ENCODE peak calls at places on chromosome 10, in six cellular contexts. One of them, this sample, is unnamed.

GRCh38 chr10:19828278-19829049 is 12.2 kb downstream of the PLXDC2 start:
- DNase-seq in esophagus squamous epithelium: no peak
- DNase-seq in prostate gland: no peak
- DNase-seq in dorsolateral prefrontal cortex: no peak
- DNase-seq in testis: no peak
- DNase-seq in progenitor cell of endocrine pancreas: no peak
- DNase-seq in this sample: no peak

GRCh38 chr10:1168763-1169162 is 112.6 kb downstream of the WDR37 start:
- DNase-seq in esophagus squamous epithelium: no peak
- DNase-seq in prostate gland: no peak
- DNase-seq in dorsolateral prefrontal cortex: peak; percentile 2
- DNase-seq in testis: no peak
- DNase-seq in progenitor cell of endocrine pancreas: no peak
- DNase-seq in this sample: no peak

GRCh38 chr10:100730739-100731602 is 14.4 kb upstream of the PAX2 start:
- DNase-seq in esophagus squamous epithelium: no peak
- DNase-seq in prostate gland: no peak
- DNase-seq in dorsolateral prefrontal cortex: no peak
- DNase-seq in testis: peak; percentile 44
- DNase-seq in progenitor cell of endocrine pancreas: no peak
- DNase-seq in this sample: peak; percentile 70

GRCh38 chr10:71267508-71268240 is 51.4 kb upstream of the SLC29A3 start:
- DNase-seq in esophagus squamous epithelium: no peak
- DNase-seq in prostate gland: no peak
- DNase-seq in dorsolateral prefrontal cortex: no peak
- DNase-seq in testis: no peak
- DNase-seq in progenitor cell of endocrine pancreas: no peak
- DNase-seq in this sample: no peak

GRCh38 chr10:29256019-29256418 is 32.9 kb upstream of the LYZL1 start:
- DNase-seq in esophagus squamous epithelium: no peak
- DNase-seq in prostate gland: no peak
- DNase-seq in dorsolateral prefrontal cortex: no peak
- DNase-seq in testis: no peak
- DNase-seq in progenitor cell of endocrine pancreas: no peak
- DNase-seq in this sample: no peak

GRCh38 chr10:48523212-48523819 is 81.6 kb downstream of the ARHGAP22 start:
- DNase-seq in esophagus squamous epithelium: no peak
- DNase-seq in prostate gland: no peak
- DNase-seq in dorsolateral prefrontal cortex: no peak
- DNase-seq in testis: peak; percentile 71
- DNase-seq in progenitor cell of endocrine pancreas: no peak
- DNase-seq in this sample: peak; percentile 50

GRCh38 chr10:102413053-102413705 is 5.4 kb downstream of the PSD start:
- DNase-seq in esophagus squamous epithelium: no peak
- DNase-seq in prostate gland: no peak
- DNase-seq in dorsolateral prefrontal cortex: no peak
- DNase-seq in testis: no peak
- DNase-seq in progenitor cell of endocrine pancreas: no peak
- DNase-seq in this sample: peak; percentile 31

GRCh38 chr10:116868722-116869121 is 19.4 kb downstream of the ENO4 start:
- DNase-seq in esophagus squamous epithelium: no peak
- DNase-seq in prostate gland: no peak
- DNase-seq in dorsolateral prefrontal cortex: no peak
- DNase-seq in testis: no peak
- DNase-seq in progenitor cell of endocrine pancreas: no peak
- DNase-seq in this sample: no peak

GRCh38 chr10:129949411-129950335 is 14.4 kb downstream of the EBF3 start:
- DNase-seq in esophagus squamous epithelium: no peak
- DNase-seq in prostate gland: no peak
- DNase-seq in dorsolateral prefrontal cortex: peak; percentile 25
- DNase-seq in testis: no peak
- DNase-seq in progenitor cell of endocrine pancreas: no peak
- DNase-seq in this sample: peak; percentile 65

GRCh38 chr10:19659920-19660655 is 156.1 kb upstream of the PLXDC2 start:
- DNase-seq in esophagus squamous epithelium: no peak
- DNase-seq in prostate gland: no peak
- DNase-seq in dorsolateral prefrontal cortex: no peak
- DNase-seq in testis: no peak
- DNase-seq in progenitor cell of endocrine pancreas: no peak
- DNase-seq in this sample: no peak

GRCh38 chr10:25999295-25999981 is 65.4 kb downstream of the MYO3A start:
- DNase-seq in esophagus squamous epithelium: no peak
- DNase-seq in prostate gland: no peak
- DNase-seq in dorsolateral prefrontal cortex: no peak
- DNase-seq in testis: no peak
- DNase-seq in progenitor cell of endocrine pancreas: no peak
- DNase-seq in this sample: no peak

GRCh38 chr10:116101616-116102015 is 171.4 kb downstream of the GFRA1 start:
- DNase-seq in esophagus squamous epithelium: no peak
- DNase-seq in prostate gland: no peak
- DNase-seq in dorsolateral prefrontal cortex: no peak
- DNase-seq in testis: no peak
- DNase-seq in progenitor cell of endocrine pancreas: no peak
- DNase-seq in this sample: no peak

GRCh38 chr10:100890141-100890695 is 22.5 kb upstream of the SLF2 start:
- DNase-seq in esophagus squamous epithelium: no peak
- DNase-seq in prostate gland: no peak
- DNase-seq in dorsolateral prefrontal cortex: no peak
- DNase-seq in testis: no peak
- DNase-seq in progenitor cell of endocrine pancreas: no peak
- DNase-seq in this sample: no peak

GRCh38 chr10:114547466-114547865 is 110.6 kb downstream of the ABLIM1 start:
- DNase-seq in esophagus squamous epithelium: no peak
- DNase-seq in prostate gland: no peak
- DNase-seq in dorsolateral prefrontal cortex: no peak
- DNase-seq in testis: no peak
- DNase-seq in progenitor cell of endocrine pancreas: no peak
- DNase-seq in this sample: no peak

GRCh38 chr10:60490013-60490412 is 100.3 kb upstream of the ANK3 start:
- DNase-seq in esophagus squamous epithelium: no peak
- DNase-seq in prostate gland: peak; percentile 18
- DNase-seq in dorsolateral prefrontal cortex: no peak
- DNase-seq in testis: no peak
- DNase-seq in progenitor cell of endocrine pancreas: no peak
- DNase-seq in this sample: no peak

GRCh38 chr10:9848278-9848677 is 1169.4 kb upstream of the CELF2 start:
- DNase-seq in esophagus squamous epithelium: no peak
- DNase-seq in prostate gland: no peak
- DNase-seq in dorsolateral prefrontal cortex: no peak
- DNase-seq in testis: no peak
- DNase-seq in progenitor cell of endocrine pancreas: no peak
- DNase-seq in this sample: no peak

GRCh38 chr10:85612833-85613232 is 753.8 kb downstream of the GRID1 start:
- DNase-seq in esophagus squamous epithelium: no peak
- DNase-seq in prostate gland: no peak
- DNase-seq in dorsolateral prefrontal cortex: no peak
- DNase-seq in testis: no peak
- DNase-seq in progenitor cell of endocrine pancreas: no peak
- DNase-seq in this sample: no peak

GRCh38 chr10:14648042-14648765 is 126.5 kb downstream of the FAM107B start:
- DNase-seq in esophagus squamous epithelium: peak; percentile 9
- DNase-seq in prostate gland: peak; percentile 25
- DNase-seq in dorsolateral prefrontal cortex: peak; percentile 53
- DNase-seq in testis: peak; percentile 37
- DNase-seq in progenitor cell of endocrine pancreas: peak; percentile 14
- DNase-seq in this sample: peak; percentile 17

GRCh38 chr10:52391927-52392602 is 78.0 kb downstream of the DKK1 start:
- DNase-seq in esophagus squamous epithelium: no peak
- DNase-seq in prostate gland: no peak
- DNase-seq in dorsolateral prefrontal cortex: no peak
- DNase-seq in testis: no peak
- DNase-seq in progenitor cell of endocrine pancreas: no peak
- DNase-seq in this sample: no peak

GRCh38 chr10:117226813-117227451 is 14.0 kb upstream of the SLC18A2 start:
- DNase-seq in esophagus squamous epithelium: no peak
- DNase-seq in prostate gland: no peak
- DNase-seq in dorsolateral prefrontal cortex: no peak
- DNase-seq in testis: peak; percentile 40
- DNase-seq in progenitor cell of endocrine pancreas: no peak
- DNase-seq in this sample: no peak

GRCh38 chr10:121080324-121080807 is 229.2 kb downstream of the WDR11 start:
- DNase-seq in esophagus squamous epithelium: no peak
- DNase-seq in prostate gland: no peak
- DNase-seq in dorsolateral prefrontal cortex: no peak
- DNase-seq in testis: peak; percentile 37
- DNase-seq in progenitor cell of endocrine pancreas: no peak
- DNase-seq in this sample: peak; percentile 15

GRCh38 chr10:88800152-88801125 is 2.1 kb upstream of the LIPM start:
- DNase-seq in esophagus squamous epithelium: no peak
- DNase-seq in prostate gland: no peak
- DNase-seq in dorsolateral prefrontal cortex: no peak
- DNase-seq in testis: no peak
- DNase-seq in progenitor cell of endocrine pancreas: no peak
- DNase-seq in this sample: no peak

GRCh38 chr10:133247681-133248333 is 10.2 kb downstream of the VENTX start:
- DNase-seq in esophagus squamous epithelium: no peak
- DNase-seq in prostate gland: no peak
- DNase-seq in dorsolateral prefrontal cortex: no peak
- DNase-seq in testis: peak; percentile 96
- DNase-seq in progenitor cell of endocrine pancreas: no peak
- DNase-seq in this sample: no peak

GRCh38 chr10:133249975-133250754 is 12.5 kb downstream of the VENTX start:
- DNase-seq in esophagus squamous epithelium: no peak
- DNase-seq in prostate gland: no peak
- DNase-seq in dorsolateral prefrontal cortex: no peak
- DNase-seq in testis: peak; percentile 94
- DNase-seq in progenitor cell of endocrine pancreas: no peak
- DNase-seq in this sample: no peak

GRCh38 chr10:133248334-133248715 is 10.7 kb downstream of the VENTX start:
- DNase-seq in esophagus squamous epithelium: no peak
- DNase-seq in prostate gland: no peak
- DNase-seq in dorsolateral prefrontal cortex: no peak
- DNase-seq in testis: no peak
- DNase-seq in progenitor cell of endocrine pancreas: no peak
- DNase-seq in this sample: no peak

GRCh38 chr10:133251388-133252222 is 13.9 kb downstream of the VENTX start:
- DNase-seq in esophagus squamous epithelium: no peak
- DNase-seq in prostate gland: no peak
- DNase-seq in dorsolateral prefrontal cortex: no peak
- DNase-seq in testis: peak; percentile 89
- DNase-seq in progenitor cell of endocrine pancreas: no peak
- DNase-seq in this sample: no peak

DNA sequence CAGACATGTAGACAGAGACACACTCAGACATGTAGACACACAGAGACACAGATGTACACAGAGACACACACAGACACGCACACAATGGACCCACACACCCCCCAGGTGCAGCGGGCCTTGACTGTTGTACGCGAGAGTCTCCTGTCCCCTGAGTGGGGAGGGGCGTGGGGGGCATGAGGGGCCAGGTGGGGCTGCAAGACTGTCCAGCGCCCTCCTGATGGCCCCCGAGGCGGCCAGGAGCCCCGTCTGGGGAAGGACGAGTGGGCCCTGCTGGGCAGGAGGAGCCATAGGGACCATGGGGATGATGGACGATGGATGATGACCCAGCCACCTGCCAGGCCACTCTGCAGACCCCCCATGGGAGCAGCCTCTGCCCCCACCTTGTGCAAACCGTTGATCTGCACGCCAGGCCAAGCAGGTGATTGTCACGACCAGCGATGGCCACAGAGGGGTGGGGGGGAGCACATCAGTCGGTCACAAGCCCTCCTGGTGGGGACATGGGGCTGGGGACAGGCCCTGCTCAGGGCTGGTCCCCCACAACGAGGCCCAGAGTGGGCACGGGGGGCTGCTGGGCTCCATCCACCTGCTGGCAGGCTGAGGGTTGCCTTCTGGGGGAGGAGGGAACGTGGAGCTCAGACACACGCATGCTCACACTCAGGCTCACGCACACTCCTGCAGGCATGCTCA is 11.6 kb downstream of the VENTX start:
- DNase-seq in esophagus squamous epithelium: no peak
- DNase-seq in prostate gland: no peak
- DNase-seq in dorsolateral prefrontal cortex: no peak
- DNase-seq in testis: no peak
- DNase-seq in progenitor cell of endocrine pancreas: no peak
- DNase-seq in this sample: no peak
- TF ChIP-seq CTCF in esophagus squamous epithelium: no peak
- TF ChIP-seq CTCF in prostate gland: no peak
- TF ChIP-seq CTCF in dorsolateral prefrontal cortex: no peak
- TF ChIP-seq CTCF in testis: peak; percentile 8
- TF ChIP-seq CTCF in progenitor cell of endocrine pancreas: peak; percentile 20
- TF ChIP-seq CTCF in this sample: no peak

GRCh38 chr10:73410897-73411296 is 3.0 kb downstream of the ANXA7 start:
- DNase-seq in esophagus squamous epithelium: no peak
- DNase-seq in prostate gland: no peak
- DNase-seq in dorsolateral prefrontal cortex: no peak
- DNase-seq in testis: no peak
- DNase-seq in progenitor cell of endocrine pancreas: no peak
- DNase-seq in this sample: no peak

GRCh38 chr10:73413108-73413527 is 740 bp downstream of the ANXA7 start:
- DNase-seq in esophagus squamous epithelium: no peak
- DNase-seq in prostate gland: peak; percentile 35
- DNase-seq in dorsolateral prefrontal cortex: no peak
- DNase-seq in testis: peak; percentile 47
- DNase-seq in progenitor cell of endocrine pancreas: no peak
- DNase-seq in this sample: peak; percentile 26

GRCh38 chr10:73414230-73414981 is 548 bp upstream of the ANXA7 start:
- DNase-seq in esophagus squamous epithelium: no peak
- DNase-seq in prostate gland: no peak
- DNase-seq in dorsolateral prefrontal cortex: no peak
- DNase-seq in testis: no peak
- DNase-seq in progenitor cell of endocrine pancreas: no peak
- DNase-seq in this sample: no peak

GRCh38 chr10:73416571-73416970 is 2.7 kb upstream of the ANXA7 start:
- DNase-seq in esophagus squamous epithelium: no peak
- DNase-seq in prostate gland: no peak
- DNase-seq in dorsolateral prefrontal cortex: no peak
- DNase-seq in testis: no peak
- DNase-seq in progenitor cell of endocrine pancreas: no peak
- DNase-seq in this sample: no peak

GRCh38 chr10:73413528-73414229 is at the start of gene ANXA7:
- DNase-seq in esophagus squamous epithelium: peak; percentile 58
- DNase-seq in prostate gland: peak; percentile 93
- DNase-seq in dorsolateral prefrontal cortex: peak; percentile 87
- DNase-seq in testis: peak; percentile 95
- DNase-seq in progenitor cell of endocrine pancreas: peak; percentile 95
- DNase-seq in this sample: peak; percentile 97
- TF ChIP-seq CTCF in esophagus squamous epithelium: peak; percentile 32
- TF ChIP-seq CTCF in prostate gland: peak; percentile 38
- TF ChIP-seq CTCF in dorsolateral prefrontal cortex: peak; percentile 57
- TF ChIP-seq CTCF in testis: no peak
- TF ChIP-seq CTCF in progenitor cell of endocrine pancreas: peak; percentile 41
- TF ChIP-seq CTCF in this sample: no peak

DNA sequence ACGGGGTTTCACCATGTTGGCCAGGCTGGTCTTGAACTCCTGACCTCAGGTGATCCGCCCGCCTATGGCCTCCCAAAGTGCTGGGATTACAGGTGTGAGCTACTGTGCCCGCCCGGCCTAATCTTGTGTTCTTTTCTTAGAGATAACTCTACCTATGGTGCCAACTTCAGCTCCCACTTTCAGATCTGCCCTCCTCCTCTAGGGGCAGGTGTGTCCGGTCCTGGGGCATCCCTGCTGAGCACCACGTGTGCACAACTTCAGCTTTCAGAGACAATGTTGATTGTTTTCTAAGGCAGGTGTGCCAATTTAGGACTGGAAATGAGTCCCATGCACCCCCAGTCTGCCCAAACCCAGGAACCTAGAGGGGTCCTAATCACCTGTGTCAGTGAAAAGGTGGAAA is 18.5 kb upstream of the FXYD4 start:
- DNase-seq in esophagus squamous epithelium: no peak
- DNase-seq in prostate gland: no peak
- DNase-seq in dorsolateral prefrontal cortex: no peak
- DNase-seq in testis: no peak
- DNase-seq in progenitor cell of endocrine pancreas: no peak
- DNase-seq in this sample: no peak
- TF ChIP-seq CTCF in esophagus squamous epithelium: no peak
- TF ChIP-seq CTCF in prostate gland: no peak
- TF ChIP-seq CTCF in dorsolateral prefrontal cortex: no peak
- TF ChIP-seq CTCF in testis: no peak
- TF ChIP-seq CTCF in progenitor cell of endocrine pancreas: no peak
- TF ChIP-seq CTCF in this sample: no peak

GRCh38 chr10:76086571-76087260 is 655.3 kb downstream of the LRMDA start:
- DNase-seq in esophagus squamous epithelium: no peak
- DNase-seq in prostate gland: peak; percentile 77
- DNase-seq in dorsolateral prefrontal cortex: no peak
- DNase-seq in testis: peak; percentile 56
- DNase-seq in progenitor cell of endocrine pancreas: no peak
- DNase-seq in this sample: peak; percentile 15
- TF ChIP-seq CTCF in esophagus squamous epithelium: peak; percentile 60
- TF ChIP-seq CTCF in prostate gland: peak; percentile 80
- TF ChIP-seq CTCF in dorsolateral prefrontal cortex: no peak
- TF ChIP-seq CTCF in testis: peak; percentile 49
- TF ChIP-seq CTCF in progenitor cell of endocrine pancreas: peak; percentile 52
- TF ChIP-seq CTCF in this sample: peak; percentile 34